ENCODE peak calls at places on chromosomes 16 and 17, in six cellular contexts. U, V, I, F, S and Y are unnamed samples.
A peak's percentile ranks its signal among the peaks of the same experiment; 100 is the strongest.

GRCh38 chr16:23670137-23670776 is 8.4 kb upstream of the PLK1 start:
- DNase-seq in U (no peak), V (peak; percentile 93), I (no peak), F (no peak), S (peak; percentile 85), Y (no peak)

GRCh38 chr16:35525979-35526590 is 2066.7 kb downstream of the TP53TG3F start:
- DNase-seq in U (no peak), V (no peak), I (no peak), F (no peak), S (no peak), Y (no peak)

GRCh38 chr16:11078812-11079459 is 134.6 kb downstream of the CLEC16A start:
- DNase-seq in U (no peak), V (peak; percentile 88), I (no peak), F (peak; percentile 70), S (peak; percentile 36), Y (no peak)

GRCh38 chr17:35254107-35254802 is 11.4 kb downstream of the SLFN5 start:
- DNase-seq in U (no peak), V (peak; percentile 98), I (peak; percentile 42), F (peak; percentile 71), S (peak; percentile 92), Y (no peak)

GRCh38 chr16:10868562-10869469 is 8.2 kb upstream of the CIITA start:
- DNase-seq in U (peak; percentile 94), V (no peak), I (no peak), F (no peak), S (no peak), Y (no peak)

GRCh38 chr16:2468142-2468724 is 2.9 kb upstream of the NTN3 start:
- DNase-seq in U (no peak), V (peak; percentile 59), I (no peak), F (peak; percentile 48), S (peak; percentile 31), Y (peak; percentile 63)

GRCh38 chr16:3035972-3036725 is 595 bp downstream of the BICDL2 start:
- DNase-seq in U (no peak), V (no peak), I (no peak), F (peak; percentile 52), S (no peak), Y (peak; percentile 62)

GRCh38 chr17:45228121-45228941 is 6.6 kb downstream of the FMNL1 start:
- DNase-seq in U (peak; percentile 62), V (no peak), I (no peak), F (peak; percentile 6), S (no peak), Y (no peak)

GRCh38 chr17:74045608-74046007 is 157.9 kb upstream of the RPL38 start:
- DNase-seq in U (no peak), V (no peak), I (no peak), F (peak; percentile 38), S (peak; percentile 24), Y (no peak)

GRCh38 chr17:46831573-46832305 is 13.2 kb upstream of the WNT3 start:
- DNase-seq in U (no peak), V (no peak), I (no peak), F (no peak), S (no peak), Y (no peak)

GRCh38 chr17:42132941-42133340 is 10.3 kb downstream of the HSPB9 start:
- DNase-seq in U (no peak), V (peak; percentile 95), I (no peak), F (no peak), S (no peak), Y (no peak)

GRCh38 chr17:78499715-78500540 is 77.3 kb downstream of the DNAH17 start:
- DNase-seq in U (no peak), V (no peak), I (no peak), F (no peak), S (no peak), Y (no peak)

GRCh38 chr16:11841026-11841425 is 10.3 kb downstream of the RSL1D1 start:
- DNase-seq in U (no peak), V (no peak), I (no peak), F (no peak), S (no peak), Y (no peak)

GRCh38 chr17:75824591-75825518 is 19.3 kb downstream of the UNC13D start:
- DNase-seq in U (no peak), V (no peak), I (no peak), F (no peak), S (no peak), Y (no peak)

GRCh38 chr17:32021618-32021955 is 14.4 kb downstream of the LRRC37B start:
- DNase-seq in U (no peak), V (no peak), I (no peak), F (no peak), S (no peak), Y (no peak)
- TF ChIP-seq EZH2phosphoT487 in U (no peak), V (no peak), I (no peak), F (no peak), S (no peak), Y (no peak)

GRCh38 chr17:66177048-66177447 is 14.9 kb downstream of the CEP112 start:
- DNase-seq in U (no peak), V (no peak), I (no peak), F (no peak), S (peak; percentile 90), Y (no peak)
- H3K4me2 ChIP-seq in U (no peak overlapping the region), V (no peak overlapping the region), I (no peak overlapping the region), F (no peak overlapping the region), S (no peak overlapping the region), Y (no peak overlapping the region)

GRCh38 chr17:7673239-7673638 is 14.1 kb downstream of the TP53 start:
- DNase-seq in U (peak; percentile 29), V (no peak), I (no peak), F (no peak), S (peak; percentile 59), Y (peak; percentile 85)
- TF ChIP-seq EZH2phosphoT487 in U (no peak), V (no peak), I (no peak), F (no peak), S (no peak), Y (no peak)

DNA sequence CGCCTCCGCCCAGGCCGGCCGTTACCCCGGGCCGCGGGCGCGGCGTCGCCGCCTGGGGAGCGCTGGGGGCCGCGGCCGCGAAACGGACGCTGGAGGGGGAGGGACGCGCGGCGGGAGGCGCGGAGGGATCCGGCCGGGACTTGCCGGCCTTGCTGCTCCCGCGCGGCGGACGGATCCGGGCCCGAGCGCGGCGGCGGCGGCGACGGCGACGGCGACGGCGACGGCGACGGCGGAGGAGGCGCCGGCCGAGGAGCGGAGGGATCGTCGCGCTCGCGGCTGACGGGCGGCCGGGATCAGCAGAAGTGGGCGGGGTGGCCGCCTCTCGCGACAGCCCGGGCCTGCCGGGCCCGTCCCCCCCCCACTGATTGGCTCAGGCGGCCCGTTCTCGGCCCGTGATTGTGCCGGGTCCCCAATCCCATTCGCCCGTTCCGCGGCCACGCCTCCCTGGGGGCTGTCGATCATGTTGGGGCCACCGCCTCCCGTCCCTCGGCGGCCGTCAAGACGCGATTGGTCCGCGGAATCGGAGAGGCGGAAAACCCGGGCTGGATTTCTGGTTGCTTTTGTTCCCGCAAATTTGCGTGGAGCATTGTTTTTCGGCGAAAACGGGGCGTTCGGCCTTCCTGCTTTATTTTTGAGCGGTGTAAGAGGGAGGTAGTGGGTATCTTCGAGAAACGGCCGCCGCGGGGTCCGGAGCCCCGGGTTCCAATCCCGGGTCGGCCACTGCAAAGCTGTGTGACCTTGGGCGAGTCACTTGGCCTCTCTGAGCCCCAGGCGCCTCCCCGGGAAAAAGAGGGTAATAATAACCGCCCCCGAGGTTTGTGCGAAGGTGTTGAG is at the start of gene ZCCHC14:
- DNase-seq in U (peak; percentile 99), V (peak; percentile 99), I (peak; percentile 98), F (peak; percentile 99), S (peak; percentile 93), Y (peak; percentile 99)
- H3K4me2 ChIP-seq in U (peak within 1 kb of the TSS; percentile 72), V (peak within 1 kb of the TSS; percentile 83), I (peak within 1 kb of the TSS; percentile 81), F (peak within 1 kb of the TSS; percentile 80), S (peak within 1 kb of the TSS; percentile 89), Y (peak within 1 kb of the TSS; percentile 83)

GRCh38 chr16:88384222-88385111 is 1.7 kb downstream of the ZNF469 start:
- DNase-seq in U (no peak), V (no peak), I (no peak), F (no peak), S (no peak), Y (no peak)
- TF ChIP-seq EZH2phosphoT487 in U (no peak), V (no peak), I (no peak), F (no peak), S (no peak), Y (no peak)

GRCh38 chr16:85856585-85856984 is 42.4 kb upstream of the IRF8 start:
- DNase-seq in U (no peak), V (no peak), I (no peak), F (no peak), S (no peak), Y (no peak)

GRCh38 chr16:85854935-85855334 is 44.0 kb upstream of the IRF8 start:
- DNase-seq in U (no peak), V (no peak), I (no peak), F (no peak), S (no peak), Y (no peak)

GRCh38 chr16:85853641-85854545 is 45.1 kb upstream of the IRF8 start:
- DNase-seq in U (no peak), V (no peak), I (no peak), F (no peak), S (no peak), Y (no peak)

GRCh38 chr16:85857406-85857805 is 41.6 kb upstream of the IRF8 start:
- DNase-seq in U (no peak), V (no peak), I (no peak), F (no peak), S (no peak), Y (no peak)

GRCh38 chr16:85856054-85856453 is 42.9 kb upstream of the IRF8 start:
- DNase-seq in U (no peak), V (no peak), I (no peak), F (no peak), S (no peak), Y (no peak)
- H3K4me2 ChIP-seq in U (no peak overlapping the region), V (no peak overlapping the region), I (no peak overlapping the region), F (no peak overlapping the region), S (no peak overlapping the region), Y (no peak overlapping the region)

GRCh38 chr16:68068926-68069325 is 16.2 kb upstream of the NFATC3 start:
- DNase-seq in U (no peak), V (no peak), I (no peak), F (no peak), S (no peak), Y (no peak)
- TF ChIP-seq EZH2phosphoT487 in U (no peak), V (no peak), I (no peak), F (no peak), S (no peak), Y (no peak)

GRCh38 chr16:1464894-1465566 is 9.8 kb downstream of the CLCN7 start:
- DNase-seq in U (no peak), V (no peak), I (no peak), F (no peak), S (no peak), Y (no peak)

GRCh38 chr16:1465567-1465915 is 9.3 kb downstream of the CLCN7 start:
- DNase-seq in U (no peak), V (no peak), I (no peak), F (no peak), S (no peak), Y (no peak)

GRCh38 chr16:1464196-1464893 is 10.5 kb downstream of the CLCN7 start:
- DNase-seq in U (no peak), V (no peak), I (no peak), F (no peak), S (no peak), Y (no peak)

GRCh38 chr16:1466968-1467521 is 7.8 kb downstream of the CLCN7 start:
- DNase-seq in U (no peak), V (no peak), I (no peak), F (no peak), S (peak; percentile 37), Y (no peak)

DNA sequence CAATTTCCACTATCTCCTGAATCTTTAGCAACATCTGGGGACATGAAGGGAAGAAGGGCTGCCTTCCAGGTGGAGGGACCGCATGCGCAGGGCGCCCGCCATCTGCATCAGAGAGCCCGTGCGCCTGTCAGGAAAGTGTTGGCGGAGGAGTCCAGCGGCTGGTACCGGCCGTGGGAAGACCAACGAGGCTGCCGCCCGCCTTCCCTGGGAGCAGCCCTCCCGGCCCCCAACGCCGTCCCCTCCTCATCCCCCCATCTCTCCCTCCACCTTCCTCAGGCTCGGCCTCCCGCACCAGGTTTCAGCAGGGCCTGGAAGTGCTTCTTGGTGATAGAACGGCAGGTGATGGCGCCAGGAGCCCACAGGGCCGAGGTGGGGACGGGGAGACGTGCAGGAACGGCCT is 8.8 kb downstream of the CLCN7 start:
- DNase-seq in U (no peak), V (no peak), I (no peak), F (no peak), S (no peak), Y (no peak)
- H3K4me2 ChIP-seq in U (no peak overlapping the region), V (no peak overlapping the region), I (no peak overlapping the region), F (no peak overlapping the region), S (no peak overlapping the region), Y (no peak overlapping the region)